ENCODE peak calls at places on chromosomes 16 and 17, in seven cellular contexts. D is activated T-helper 1 cell treated with Interleukin-2 at 50 U/mL for 16 hours; J is NCI-H1105 treated with DMSO at 0.1 percent for 48 hours; H is memory B cell; N is CD4-positive, alpha-beta T cell; C is KG1; U is activated naive CD4-positive, alpha-beta T cell. A is an unnamed sample.

GRCh38 chr17:42407289-42407836 is 15.7 kb downstream of the CAVIN1 start:
- DNase-seq in D (peak), C (no peak), H (peak), U (peak), N (peak), J (peak), A (peak)

GRCh38 chr16:14132696-14133048 is 61.6 kb downstream of the MRTFB start:
- DNase-seq in C (no peak), U (no peak), N (no peak), J (no peak), D (no peak), H (no peak), A (no peak)

GRCh38 chr17:73600103-73600871 is 44.0 kb downstream of the SDK2 start:
- DNase-seq in H (no peak), D (no peak), U (no peak), N (no peak), J (no peak), C (no peak), A (no peak)

GRCh38 chr16:84228321-84228838 is 11.4 kb downstream of the KCNG4 start:
- DNase-seq in C (no peak), D (no peak), U (no peak), N (no peak), J (no peak), H (no peak), A (no peak)

GRCh38 chr16:85796152-85796551 is 3.2 kb downstream of the EMC8 start:
- DNase-seq in U (no peak), D (no peak), C (no peak), J (no peak), N (no peak), H (no peak), A (no peak)

GRCh38 chr16:56851671-56852400 is 13.2 kb upstream of the SLC12A3 start:
- DNase-seq in N (no peak), D (no peak), U (no peak), H (no peak), C (no peak), J (no peak), A (no peak)

GRCh38 chr17:19304209-19304608 is 58.3 kb downstream of the B9D1 start:
- DNase-seq in D (no peak), U (no peak), J (no peak), H (no peak), C (no peak), N (no peak), A (no peak)

GRCh38 chr16:75264531-75264998 is 13.1 kb upstream of the BCAR1 start:
- DNase-seq in C (no peak), H (no peak), N (no peak), D (no peak), J (no peak), U (no peak), A (no peak)

GRCh38 chr16:67922740-67923139 is 8.9 kb downstream of the CTRL start:
- DNase-seq in H (no peak), U (no peak), N (no peak), D (no peak), C (no peak), J (peak), A (no peak)

GRCh38 chr17:8060274-8060673 is 21.4 kb downstream of the ALOX15B start:
- DNase-seq in U (no peak), J (peak), H (peak), C (peak), N (peak), D (peak), A (peak)

GRCh38 chr16:17205279-17206139 is 265.3 kb downstream of the XYLT1 start:
- DNase-seq in N (no peak), J (no peak), C (no peak), H (no peak), D (no peak), U (no peak), A (no peak)

GRCh38 chr16:56350491-56351405 is 74.6 kb downstream of the AMFR start:
- DNase-seq in N (no peak), J (no peak), H (no peak), D (no peak), U (no peak), C (no peak), A (no peak)

GRCh38 chr16:66503612-66504011 is 46.3 kb downstream of the TK2 start:
- DNase-seq in C (no peak), U (no peak), D (no peak), J (no peak), H (no peak), N (no peak), A (no peak)

GRCh38 chr16:85330694-85331188 is 218.5 kb upstream of the CIBAR2 start:
- DNase-seq in N (no peak), U (no peak), J (peak), D (no peak), H (no peak), C (peak), A (no peak)

GRCh38 chr16:12340151-12340733 is 363.7 kb downstream of the SNX29 start:
- DNase-seq in D (no peak), J (peak), C (no peak), N (no peak), U (no peak), H (no peak), A (no peak)

GRCh38 chr16:15970743-15971434 is 21.5 kb downstream of the ABCC1 start:
- DNase-seq in N (no peak), H (no peak), U (no peak), C (no peak), J (no peak), D (no peak), A (no peak)

A was measured in T-helper 2 cell.